ENCODE peak calls at places on chromosomes 5 and 9, in five cellular contexts. C is GM12878, F is H1, E is HCT116, P is GM23338. V is an unnamed sample.

GRCh38 chr9:16030513-16031185 is 477.8 kb downstream of the CCDC171 start:
- DNase-seq in F (no peak), C (peak), E (peak), P (no peak), V (peak)

GRCh38 chr5:177133119-177133844 is at the start of gene NSD1:
- DNase-seq in P (peak), F (peak), E (no peak), C (peak), V (peak)

GRCh38 chr5:168217497-168217896 is 73.9 kb upstream of the WWC1 start:
- DNase-seq in P (no peak), E (no peak), F (no peak), C (no peak), V (no peak)

GRCh38 chr9:806285-807156 is 35.0 kb upstream of the DMRT1 start:
- DNase-seq in F (no peak), C (peak), P (peak), E (no peak), V (peak)

GRCh38 chr5:107253246-107253645 is 417.5 kb downstream of the EFNA5 start:
- DNase-seq in F (no peak), P (no peak), C (no peak), E (no peak), V (peak)

GRCh38 chr9:91858670-91859030 is 91.4 kb downstream of the ROR2 start:
- DNase-seq in P (no peak), E (no peak), C (no peak), F (no peak), V (no peak)

GRCh38 chr5:128020012-128020411 is 63.6 kb upstream of the SLC12A2 start:
- DNase-seq in C (no peak), F (no peak), E (no peak), P (no peak), V (no peak)

GRCh38 chr5:78328585-78329173 is 31.7 kb upstream of the SCAMP1 start:
- DNase-seq in F (no peak), E (no peak), C (no peak), P (no peak), V (no peak)

GRCh38 chr5:43555895-43556606 is 826 bp downstream of the PAIP1 start:
- DNase-seq in P (peak), F (no peak), C (no peak), E (peak), V (peak)

GRCh38 chr5:168786142-168786541 is 207.0 kb upstream of the PANK3 start:
- DNase-seq in C (no peak), P (no peak), E (peak), F (no peak), V (no peak)

GRCh38 chr9:82057805-82058204 is 69.2 kb downstream of the SPATA31D1 start:
- DNase-seq in C (no peak), E (no peak), P (no peak), F (no peak), V (no peak)

GRCh38 chr9:13948037-13948436 is 365.9 kb downstream of the NFIB start:
- DNase-seq in F (no peak), E (no peak), C (no peak), P (no peak), V (peak)

GRCh38 chr5:9380108-9380507 is 165.8 kb downstream of the SEMA5A start:
- DNase-seq in P (no peak), F (no peak), C (no peak), E (no peak), V (no peak)

GRCh38 chr5:124660229-124661093 is 86.0 kb downstream of the ZNF608 start:
- DNase-seq in F (peak), E (no peak), P (peak), C (no peak), V (no peak)

GRCh38 chr9:130834371-130835311 is at the start of gene ABL1:
- DNase-seq in E (peak), C (peak), P (peak), F (no peak), V (peak)

GRCh38 chr5:142499591-142500384 is 175.0 kb upstream of the SPRY4 start:
- DNase-seq in E (no peak), C (no peak), F (no peak), P (no peak), V (no peak)

GRCh38 chr9:82423700-82424099 is 435.1 kb downstream of the SPATA31D1 start:
- DNase-seq in E (no peak), P (no peak), C (no peak), F (no peak), V (no peak)

GRCh38 chr5:143758750-143759149 is 53.2 kb upstream of the HMHB1 start:
- DNase-seq in P (no peak), C (peak), F (no peak), E (no peak), V (no peak)

GRCh38 chr9:119802621-119803020 is 433.4 kb upstream of the BRINP1 start:
- DNase-seq in F (no peak), C (no peak), E (no peak), P (peak), V (no peak)

GRCh38 chr9:136683173-136683745 is 4.0 kb downstream of the AGPAT2 start:
- DNase-seq in E (no peak), F (no peak), P (no peak), C (no peak), V (no peak)
- H3K27ac ChIP-seq in E (no peak), F (no peak), P (no peak), C (no peak), V (no peak)

GRCh38 chr9:77750284-77750683 is 102.2 kb upstream of the GNA14 start:
- DNase-seq in C (no peak), P (no peak), E (no peak), F (no peak), V (peak)
- TF ChIP-seq POLR2AphosphoS5 in C (no peak), P (no peak), E (no peak), F (no peak), V (peak)

GRCh38 chr5:126527892-126528291 is 67.1 kb downstream of the ALDH7A1 start:
- DNase-seq in P (no peak), E (no peak), F (no peak), C (no peak), V (no peak)
- H2AFZ ChIP-seq in P (no peak), E (peak), F (no peak), C (no peak), V (no peak)

GRCh38 chr9:97599447-97599846 is 33.7 kb downstream of the TSTD2 start:
- DNase-seq in F (no peak), E (no peak), C (no peak), P (no peak), V (no peak)
- H3K27ac ChIP-seq in F (no peak), E (no peak), C (no peak), P (no peak), V (no peak)

GRCh38 chr5:76468625-76469410 is 65.7 kb downstream of the IQGAP2 start:
- DNase-seq in P (no peak), E (no peak), C (no peak), F (no peak), V (no peak)

GRCh38 chr5:76469656-76470290 is 66.7 kb downstream of the IQGAP2 start:
- DNase-seq in P (no peak), F (no peak), E (no peak), C (no peak), V (no peak)

GRCh38 chr5:76471994-76472337 is 68.9 kb downstream of the IQGAP2 start:
- DNase-seq in F (no peak), P (no peak), E (no peak), C (no peak), V (no peak)

GRCh38 chr5:76472338-76473336 is 69.6 kb downstream of the IQGAP2 start:
- DNase-seq in E (no peak), C (no peak), F (no peak), P (no peak), V (no peak)

DNA sequence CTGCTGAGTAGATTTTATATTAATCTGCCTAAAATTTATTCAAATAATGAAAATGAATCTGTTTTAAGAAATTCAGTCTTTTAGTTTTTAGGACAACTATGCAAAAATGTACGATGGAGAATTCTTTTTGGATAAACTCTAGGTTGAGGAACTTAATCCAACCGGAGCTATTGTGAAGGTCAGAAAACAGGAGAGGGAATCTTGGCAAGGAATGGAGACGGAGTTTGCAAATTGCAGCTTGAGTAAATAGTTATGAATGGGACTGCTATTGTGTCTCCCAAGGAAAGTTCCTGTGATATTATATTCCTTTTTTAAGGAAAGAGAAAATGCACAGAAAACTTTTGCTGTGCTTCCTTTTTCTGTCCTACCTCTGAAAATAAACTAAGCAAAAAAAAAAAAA is 67.9 kb downstream of the IQGAP2 start:
- DNase-seq in F (no peak), C (no peak), P (no peak), E (no peak), V (no peak)
- TF ChIP-seq POLR2AphosphoS5 in F (no peak), C (no peak), P (no peak), E (no peak), V (no peak)

DNA sequence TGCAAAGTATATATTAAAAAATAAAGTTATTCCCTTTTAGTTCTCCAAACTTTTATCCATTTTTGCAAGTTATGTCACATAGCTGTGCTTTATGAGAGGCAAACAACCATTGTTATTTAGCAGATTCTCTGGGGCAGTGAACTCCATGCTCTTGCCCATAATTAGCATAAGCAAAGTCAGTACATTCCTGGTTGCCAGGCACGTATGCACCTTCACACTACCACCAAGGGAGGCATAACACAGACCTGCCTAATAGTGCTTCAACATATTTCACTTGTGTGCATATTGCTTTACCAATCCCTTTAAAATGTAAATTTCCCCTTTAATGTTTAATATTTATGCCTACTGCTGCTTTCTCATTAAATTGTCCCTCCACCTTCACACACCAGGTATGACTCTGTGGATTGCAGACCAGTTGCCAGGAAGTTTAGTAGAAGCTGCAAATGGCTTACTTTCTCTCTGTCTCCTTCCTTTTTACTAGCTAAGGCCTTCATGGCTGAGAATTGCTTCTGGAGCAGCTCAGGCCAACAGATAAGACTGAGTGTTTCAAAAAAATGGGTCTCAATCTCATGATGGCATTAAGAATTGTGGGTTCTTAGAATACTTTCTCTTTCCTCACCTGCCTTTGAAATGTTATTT is 388.2 kb downstream of the PRR16 start:
- DNase-seq in P (peak), E (no peak), C (no peak), F (no peak), V (no peak)
- H2AFZ ChIP-seq in P (no peak), E (no peak), C (no peak), F (no peak), V (no peak)

V was measured in endothelial cell of umbilical vein.